ENCODE peak calls at places on chromosome 21, in ten cellular contexts. One of them, this sample, is unnamed.

GRCh38 chr21:45449658-45450502 is 44.9 kb downstream of the COL18A1 start:
- DNase-seq in mesenchymal stem cell: no peak
- DNase-seq in substantia nigra: no peak
- DNase-seq in NCI-H1436: no peak
- DNase-seq in activated CD8-positive, alpha-beta memory T cell treated with anti-CD3 and anti-CD28 coated beads for 48 hours: no peak
- DNase-seq in foreskin fibroblast: no peak
- DNase-seq in T-helper 22 cell: no peak
- DNase-seq in ovary: peak
- DNase-seq in T-helper 1 cell: no peak
- DNase-seq in heart right ventricle: no peak
- DNase-seq in this sample: no peak

GRCh38 chr21:38351961-38352521 is 95.2 kb downstream of the KCNJ15 start:
- DNase-seq in mesenchymal stem cell: peak
- DNase-seq in substantia nigra: no peak
- DNase-seq in NCI-H1436: peak
- DNase-seq in activated CD8-positive, alpha-beta memory T cell treated with anti-CD3 and anti-CD28 coated beads for 48 hours: no peak
- DNase-seq in foreskin fibroblast: peak
- DNase-seq in T-helper 22 cell: no peak
- DNase-seq in ovary: no peak
- DNase-seq in T-helper 1 cell: no peak
- DNase-seq in heart right ventricle: no peak
- DNase-seq in this sample: no peak

GRCh38 chr21:46191257-46191685 is 7.0 kb upstream of the SPATC1L start:
- DNase-seq in mesenchymal stem cell: peak
- DNase-seq in substantia nigra: no peak
- DNase-seq in NCI-H1436: no peak
- DNase-seq in activated CD8-positive, alpha-beta memory T cell treated with anti-CD3 and anti-CD28 coated beads for 48 hours: no peak
- DNase-seq in foreskin fibroblast: peak
- DNase-seq in T-helper 22 cell: no peak
- DNase-seq in ovary: peak
- DNase-seq in T-helper 1 cell: no peak
- DNase-seq in heart right ventricle: no peak
- DNase-seq in this sample: peak

GRCh38 chr21:38843379-38843778 is 37.6 kb downstream of the ETS2 start:
- DNase-seq in mesenchymal stem cell: no peak
- DNase-seq in substantia nigra: no peak
- DNase-seq in NCI-H1436: no peak
- DNase-seq in activated CD8-positive, alpha-beta memory T cell treated with anti-CD3 and anti-CD28 coated beads for 48 hours: no peak
- DNase-seq in foreskin fibroblast: no peak
- DNase-seq in T-helper 22 cell: no peak
- DNase-seq in ovary: no peak
- DNase-seq in T-helper 1 cell: no peak
- DNase-seq in heart right ventricle: no peak
- DNase-seq in this sample: peak

GRCh38 chr21:32626633-32627196 is 14.5 kb upstream of the CFAP298 start:
- DNase-seq in mesenchymal stem cell: no peak
- DNase-seq in substantia nigra: no peak
- DNase-seq in NCI-H1436: no peak
- DNase-seq in activated CD8-positive, alpha-beta memory T cell treated with anti-CD3 and anti-CD28 coated beads for 48 hours: no peak
- DNase-seq in foreskin fibroblast: peak
- DNase-seq in T-helper 22 cell: no peak
- DNase-seq in ovary: no peak
- DNase-seq in T-helper 1 cell: no peak
- DNase-seq in heart right ventricle: no peak
- DNase-seq in this sample: no peak

GRCh38 chr21:44858291-44858690 is 15.2 kb downstream of the PTTG1IP start:
- DNase-seq in mesenchymal stem cell: no peak
- DNase-seq in substantia nigra: no peak
- DNase-seq in NCI-H1436: no peak
- DNase-seq in activated CD8-positive, alpha-beta memory T cell treated with anti-CD3 and anti-CD28 coated beads for 48 hours: no peak
- DNase-seq in foreskin fibroblast: no peak
- DNase-seq in T-helper 22 cell: no peak
- DNase-seq in ovary: peak
- DNase-seq in T-helper 1 cell: no peak
- DNase-seq in heart right ventricle: no peak
- DNase-seq in this sample: no peak

GRCh38 chr21:36768496-36768895 is 69.6 kb downstream of the SIM2 start:
- DNase-seq in mesenchymal stem cell: no peak
- DNase-seq in substantia nigra: no peak
- DNase-seq in NCI-H1436: no peak
- DNase-seq in activated CD8-positive, alpha-beta memory T cell treated with anti-CD3 and anti-CD28 coated beads for 48 hours: no peak
- DNase-seq in foreskin fibroblast: no peak
- DNase-seq in T-helper 22 cell: no peak
- DNase-seq in ovary: no peak
- DNase-seq in T-helper 1 cell: no peak
- DNase-seq in heart right ventricle: no peak
- DNase-seq in this sample: no peak

GRCh38 chr21:29302340-29302991 is 3.7 kb downstream of the BACH1 start:
- DNase-seq in mesenchymal stem cell: peak
- DNase-seq in substantia nigra: no peak
- DNase-seq in NCI-H1436: no peak
- DNase-seq in activated CD8-positive, alpha-beta memory T cell treated with anti-CD3 and anti-CD28 coated beads for 48 hours: no peak
- DNase-seq in foreskin fibroblast: peak
- DNase-seq in T-helper 22 cell: no peak
- DNase-seq in ovary: no peak
- DNase-seq in T-helper 1 cell: no peak
- DNase-seq in heart right ventricle: no peak
- DNase-seq in this sample: no peak

GRCh38 chr21:14877581-14878228 is 187.1 kb downstream of the NRIP1 start:
- DNase-seq in mesenchymal stem cell: no peak
- DNase-seq in substantia nigra: no peak
- DNase-seq in NCI-H1436: no peak
- DNase-seq in activated CD8-positive, alpha-beta memory T cell treated with anti-CD3 and anti-CD28 coated beads for 48 hours: no peak
- DNase-seq in foreskin fibroblast: peak
- DNase-seq in T-helper 22 cell: no peak
- DNase-seq in ovary: no peak
- DNase-seq in T-helper 1 cell: no peak
- DNase-seq in heart right ventricle: no peak
- DNase-seq in this sample: no peak

GRCh38 chr21:37071561-37072238 is 1.2 kb downstream of the PIGP start:
- DNase-seq in mesenchymal stem cell: peak
- DNase-seq in substantia nigra: no peak
- DNase-seq in NCI-H1436: no peak
- DNase-seq in activated CD8-positive, alpha-beta memory T cell treated with anti-CD3 and anti-CD28 coated beads for 48 hours: peak
- DNase-seq in foreskin fibroblast: peak
- DNase-seq in T-helper 22 cell: no peak
- DNase-seq in ovary: peak
- DNase-seq in T-helper 1 cell: no peak
- DNase-seq in heart right ventricle: peak
- DNase-seq in this sample: peak

GRCh38 chr21:25362375-25363267 is 244.7 kb downstream of the MRPL39 start:
- DNase-seq in mesenchymal stem cell: no peak
- DNase-seq in substantia nigra: no peak
- DNase-seq in NCI-H1436: no peak
- DNase-seq in activated CD8-positive, alpha-beta memory T cell treated with anti-CD3 and anti-CD28 coated beads for 48 hours: no peak
- DNase-seq in foreskin fibroblast: no peak
- DNase-seq in T-helper 22 cell: no peak
- DNase-seq in ovary: no peak
- DNase-seq in T-helper 1 cell: no peak
- DNase-seq in heart right ventricle: no peak
- DNase-seq in this sample: no peak

GRCh38 chr21:44006017-44006624 is 6.0 kb upstream of the TRAPPC10 start:
- DNase-seq in mesenchymal stem cell: peak
- DNase-seq in substantia nigra: no peak
- DNase-seq in NCI-H1436: no peak
- DNase-seq in activated CD8-positive, alpha-beta memory T cell treated with anti-CD3 and anti-CD28 coated beads for 48 hours: no peak
- DNase-seq in foreskin fibroblast: peak
- DNase-seq in T-helper 22 cell: no peak
- DNase-seq in ovary: peak
- DNase-seq in T-helper 1 cell: no peak
- DNase-seq in heart right ventricle: peak
- DNase-seq in this sample: no peak

GRCh38 chr21:16179732-16180131 is 449.9 kb downstream of the USP25 start:
- DNase-seq in mesenchymal stem cell: peak
- DNase-seq in substantia nigra: no peak
- DNase-seq in NCI-H1436: no peak
- DNase-seq in activated CD8-positive, alpha-beta memory T cell treated with anti-CD3 and anti-CD28 coated beads for 48 hours: no peak
- DNase-seq in foreskin fibroblast: no peak
- DNase-seq in T-helper 22 cell: no peak
- DNase-seq in ovary: no peak
- DNase-seq in T-helper 1 cell: no peak
- DNase-seq in heart right ventricle: no peak
- DNase-seq in this sample: no peak